ENCODE peak calls at places on chromosomes 12 and 14, in four cellular contexts. C is ovary, K is iris pigment epithelial cell, G is adipocyte. E is an unnamed sample.

GRCh38 chr12:113838896-113839295 is 127.2 kb downstream of the RBM19 start:
- DNase-seq in C (no peak), K (no peak), G (no peak), E (no peak)

GRCh38 chr14:32201816-32202467 is at the start of gene RNU6-7:
- DNase-seq in C (peak), K (no peak), G (peak), E (peak)

GRCh38 chr12:16520328-16520727 is 85.6 kb downstream of the LMO3 start:
- DNase-seq in C (no peak), K (peak), G (no peak), E (peak)

GRCh38 chr12:70920891-70921290 is 353 bp upstream of the PTPRR start:
- DNase-seq in C (no peak), K (no peak), G (no peak), E (no peak)

GRCh38 chr12:89960011-89960507 is 251.4 kb upstream of the ATP2B1 start:
- DNase-seq in C (no peak), K (peak), G (no peak), E (no peak)

GRCh38 chr14:87567926-87568325 is 425.1 kb downstream of the GALC start:
- DNase-seq in C (no peak), K (no peak), G (no peak), E (no peak)

GRCh38 chr12:95621725-95622124 is 70.4 kb upstream of the USP44 start:
- DNase-seq in C (no peak), K (no peak), G (no peak), E (no peak)

GRCh38 chr12:60148109-60148508 is 552.3 kb downstream of the SLC16A7 start:
- DNase-seq in C (no peak), K (peak), G (peak), E (peak)

GRCh38 chr12:70448371-70448770 is 82.3 kb downstream of the KCNMB4 start:
- DNase-seq in C (no peak), K (peak), G (no peak), E (peak)

GRCh38 chr12:102948941-102949352 is 8.5 kb upstream of the ASCL1 start:
- DNase-seq in C (no peak), K (peak), G (peak), E (peak)

GRCh38 chr14:93959239-93960107 is 16.9 kb downstream of the ASB2 start:
- DNase-seq in C (no peak), K (peak), G (peak), E (peak)

GRCh38 chr14:96037891-96038557 is 1.1 kb upstream of the C14orf132 start:
- DNase-seq in C (peak), K (peak), G (peak), E (peak)

GRCh38 chr12:104727866-104728449 is 230.1 kb downstream of the SLC41A2 start:
- DNase-seq in C (no peak), K (no peak), G (no peak), E (no peak)

GRCh38 chr12:115355301-115355700 is 671.3 kb upstream of the TBX3 start:
- DNase-seq in C (no peak), K (no peak), G (no peak), E (no peak)

GRCh38 chr12:21773263-21773741 is 1.2 kb downstream of the KCNJ8 start:
- DNase-seq in C (peak), K (no peak), G (no peak), E (peak)

GRCh38 chr12:43291516-43291915 is 260.5 kb downstream of the ADAMTS20 start:
- DNase-seq in C (no peak), K (peak), G (peak), E (no peak)

GRCh38 chr12:68428211-68428610 is 96.0 kb upstream of the MDM1 start:
- DNase-seq in C (no peak), K (no peak), G (no peak), E (peak)

GRCh38 chr12:53200458-53201169 is 6.4 kb downstream of the ITGB7 start:
- DNase-seq in C (no peak), K (peak), G (no peak), E (peak)

GRCh38 chr14:95667251-95667693 is 19.0 kb upstream of the TCL1B start:
- DNase-seq in C (no peak), K (no peak), G (no peak), E (no peak)

GRCh38 chr12:113019045-113019444 is 37.5 kb upstream of the DTX1 start:
- DNase-seq in C (no peak), K (peak), G (peak), E (peak)

GRCh38 chr14:80211143-80212024 is at the start of gene DIO2:
- DNase-seq in C (no peak), K (peak), G (peak), E (peak)